ENCODE peak calls at places on chromosomes 6 and 20, in ten cellular contexts. T is GM23248; O is tibial artery; W is cardiac muscle cell; K is fibroblast of pulmonary artery; B is CD8-positive, alpha-beta memory T cell; I is H1; R is hepatocyte; F is neural progenitor cell; A is AG09309. N is an unnamed sample.

GRCh38 chr6:23454090-23454998 is 671.7 kb upstream of the NRSN1 start:
- DNase-seq in R (no peak), I (no peak), F (peak; percentile 17), K (peak; percentile 13), W (peak; percentile 2), O (no peak), B (no peak), T (peak; percentile 16), A (no peak), N (no peak)

GRCh38 chr20:17083738-17084137 is 143.1 kb upstream of the PCSK2 start:
- DNase-seq in W (no peak), I (no peak), K (no peak), F (peak; percentile 64), R (peak; percentile 16), T (peak; percentile 4), A (no peak), B (no peak), O (no peak), N (peak; percentile 23)

GRCh38 chr6:14784596-14785360 is 461.1 kb upstream of the JARID2 start:
- DNase-seq in K (no peak), T (no peak), A (no peak), O (no peak), B (no peak), F (peak; percentile 93), I (peak; percentile 90), W (peak; percentile 24), R (peak; percentile 27), N (peak; percentile 36)

GRCh38 chr6:29681811-29682210 is 859 bp upstream of the ZFP57 start:
- DNase-seq in R (no peak), F (no peak), I (no peak), B (no peak), A (no peak), T (no peak), K (peak; percentile 11), O (no peak), W (peak; percentile 17), N (no peak)

GRCh38 chr6:151681426-151682059 is 125.9 kb upstream of the ESR1 start:
- DNase-seq in F (no peak), I (no peak), T (peak; percentile 69), B (no peak), W (peak; percentile 60), A (no peak), R (peak; percentile 19), K (peak; percentile 64), O (no peak), N (no peak)

GRCh38 chr6:36787210-36787609 is 52.0 kb downstream of the CPNE5 start:
- DNase-seq in I (no peak), K (no peak), F (no peak), A (no peak), B (no peak), R (no peak), O (no peak), W (no peak), T (no peak), N (no peak)

GRCh38 chr20:55597526-55597925 is 407.8 kb downstream of the CBLN4 start:
- DNase-seq in K (no peak), I (no peak), A (no peak), T (no peak), R (no peak), W (no peak), F (no peak), B (no peak), O (no peak), N (no peak)

GRCh38 chr6:26250806-26251075 is 114.3 kb upstream of the BTN3A2 start:
- DNase-seq in I (no peak), K (peak; percentile 63), F (peak; percentile 59), O (no peak), B (no peak), W (peak; percentile 63), R (no peak), T (peak; percentile 40), A (no peak), N (no peak)

GRCh38 chr6:105428342-105428957 is 25.6 kb upstream of the PREP start:
- DNase-seq in K (peak; percentile 80), W (peak; percentile 70), F (no peak), O (peak; percentile 20), R (no peak), T (peak; percentile 88), A (peak; percentile 89), B (no peak), I (no peak), N (no peak)

DNA sequence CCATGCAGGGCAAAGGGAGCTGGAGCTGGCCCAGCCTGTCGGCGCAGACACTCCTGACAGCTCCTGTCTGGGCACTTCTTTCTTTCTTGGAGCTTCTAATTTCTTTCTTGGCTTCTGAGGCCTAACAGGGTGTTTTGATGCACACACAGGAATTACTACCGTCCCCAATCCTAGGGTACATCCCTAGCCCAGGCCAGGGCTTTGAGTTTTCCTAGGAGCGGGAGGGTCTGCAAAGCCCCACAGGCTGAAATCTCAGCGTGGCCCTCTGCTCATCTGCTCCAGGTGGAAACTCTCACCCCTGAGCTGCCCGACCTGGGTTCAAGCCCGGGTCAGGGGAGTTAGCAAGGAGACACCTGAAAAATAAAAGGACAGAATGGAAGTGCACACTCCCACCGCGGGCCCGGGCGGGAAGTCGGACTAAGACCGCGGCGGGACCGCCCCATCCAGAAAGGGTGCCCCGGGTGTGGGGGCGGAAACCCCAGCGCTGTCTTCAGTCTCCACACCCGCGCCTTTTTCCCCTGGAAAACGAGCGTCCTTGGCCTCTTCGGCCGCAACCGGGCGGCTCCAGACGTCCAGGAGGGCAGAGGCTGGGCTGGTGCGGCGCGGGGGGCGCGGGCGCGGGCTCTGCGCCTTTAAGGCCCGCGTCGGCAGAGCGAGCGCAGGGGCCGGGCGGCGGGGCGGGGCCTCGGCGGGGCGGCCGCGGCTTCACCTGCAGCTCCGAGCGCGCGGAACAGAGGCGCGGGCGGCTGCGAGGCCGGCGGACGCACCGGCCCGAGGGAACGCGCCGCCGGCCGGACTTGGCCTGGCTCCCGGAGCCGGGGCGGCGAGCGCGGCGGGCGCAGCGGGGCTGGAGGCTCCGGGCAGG is at the start of gene CDH4:
- DNase-seq in R (peak; percentile 57), A (no peak), W (peak; percentile 13), F (peak; percentile 84), T (peak; percentile 31), I (no peak), B (no peak), O (no peak), K (no peak), N (no peak)
- H3K4me3 ChIP-seq in R (peak within 1 kb of the TSS; percentile 23), A (peak within 1 kb of the TSS; percentile 54), W (peak within 1 kb of the TSS; percentile 36), F (peak within 1 kb of the TSS; percentile 68), T (peak within 1 kb of the TSS; percentile 69), I (peak within 1 kb of the TSS; percentile 50), B (no peak within 1 kb of the TSS), O (peak within 1 kb of the TSS; percentile 36), K (peak within 1 kb of the TSS; percentile 28), N (peak within 1 kb of the TSS; percentile 61)

GRCh38 chr20:49593441-49594142 is 25.7 kb upstream of the PTGIS start:
- DNase-seq in B (no peak), A (no peak), R (no peak), T (peak; percentile 51), F (no peak), O (no peak), W (no peak), I (no peak), K (no peak), N (no peak)
- H3K4me3 ChIP-seq in B (no peak overlapping the region), A (no peak overlapping the region), R (no peak overlapping the region), T (no peak overlapping the region), F (no peak overlapping the region), O (no peak overlapping the region), W (no peak overlapping the region), I (no peak overlapping the region), K (no peak overlapping the region), N (no peak overlapping the region)

DNA sequence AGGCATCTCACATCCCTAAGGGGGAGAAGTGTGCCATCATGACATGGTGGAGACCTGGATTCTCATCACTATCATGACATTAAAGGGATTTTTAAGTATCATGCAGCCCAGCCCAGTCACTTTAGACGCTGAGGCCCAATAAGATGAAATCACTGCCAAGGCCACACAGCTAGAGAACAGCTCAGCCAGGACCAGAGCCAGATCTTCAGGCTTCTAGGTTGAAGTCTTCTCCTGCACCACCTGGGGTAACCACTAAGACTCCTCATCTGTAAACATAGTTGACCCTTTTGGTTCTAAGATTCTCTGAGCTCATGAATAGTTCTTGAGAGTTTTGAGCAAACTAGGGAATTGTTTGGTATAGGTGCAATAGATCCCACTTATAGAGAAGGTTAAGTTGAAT is 125.1 kb downstream of the TCP11 start:
- DNase-seq in R (no peak), A (no peak), O (no peak), I (no peak), T (peak; percentile 56), K (no peak), B (no peak), W (no peak), F (no peak), N (no peak)
- H3K4me3 ChIP-seq in R (no peak overlapping the region), A (no peak overlapping the region), O (no peak overlapping the region), I (no peak overlapping the region), T (no peak overlapping the region), K (no peak overlapping the region), B (no peak overlapping the region), W (no peak overlapping the region), F (no peak overlapping the region), N (no peak overlapping the region)

GRCh38 chr20:13220857-13221297 is at the start of gene ISM1:
- DNase-seq in F (peak; percentile 60), T (peak; percentile 47), O (peak; percentile 29), W (peak; percentile 9), K (no peak), R (peak; percentile 37), B (no peak), I (no peak), A (no peak), N (no peak)

GRCh38 chr20:13220194-13220856 is 749 bp upstream of the ISM1 start:
- DNase-seq in F (peak; percentile 76), K (peak; percentile 26), A (no peak), I (peak; percentile 50), T (peak; percentile 54), W (peak; percentile 38), R (peak; percentile 53), O (peak; percentile 82), B (no peak), N (no peak)

GRCh38 chr20:13221673-13222318 is 722 bp downstream of the ISM1 start:
- DNase-seq in I (no peak), T (peak; percentile 85), K (peak; percentile 52), B (no peak), O (peak; percentile 40), W (peak; percentile 74), F (peak; percentile 92), A (no peak), R (peak; percentile 79), N (peak; percentile 49)

GRCh38 chr20:13221313-13221672 is 219 bp downstream of the ISM1 start:
- DNase-seq in O (no peak), I (no peak), K (no peak), A (no peak), F (no peak), W (no peak), T (peak; percentile 22), B (no peak), R (no peak), N (no peak)

DNA sequence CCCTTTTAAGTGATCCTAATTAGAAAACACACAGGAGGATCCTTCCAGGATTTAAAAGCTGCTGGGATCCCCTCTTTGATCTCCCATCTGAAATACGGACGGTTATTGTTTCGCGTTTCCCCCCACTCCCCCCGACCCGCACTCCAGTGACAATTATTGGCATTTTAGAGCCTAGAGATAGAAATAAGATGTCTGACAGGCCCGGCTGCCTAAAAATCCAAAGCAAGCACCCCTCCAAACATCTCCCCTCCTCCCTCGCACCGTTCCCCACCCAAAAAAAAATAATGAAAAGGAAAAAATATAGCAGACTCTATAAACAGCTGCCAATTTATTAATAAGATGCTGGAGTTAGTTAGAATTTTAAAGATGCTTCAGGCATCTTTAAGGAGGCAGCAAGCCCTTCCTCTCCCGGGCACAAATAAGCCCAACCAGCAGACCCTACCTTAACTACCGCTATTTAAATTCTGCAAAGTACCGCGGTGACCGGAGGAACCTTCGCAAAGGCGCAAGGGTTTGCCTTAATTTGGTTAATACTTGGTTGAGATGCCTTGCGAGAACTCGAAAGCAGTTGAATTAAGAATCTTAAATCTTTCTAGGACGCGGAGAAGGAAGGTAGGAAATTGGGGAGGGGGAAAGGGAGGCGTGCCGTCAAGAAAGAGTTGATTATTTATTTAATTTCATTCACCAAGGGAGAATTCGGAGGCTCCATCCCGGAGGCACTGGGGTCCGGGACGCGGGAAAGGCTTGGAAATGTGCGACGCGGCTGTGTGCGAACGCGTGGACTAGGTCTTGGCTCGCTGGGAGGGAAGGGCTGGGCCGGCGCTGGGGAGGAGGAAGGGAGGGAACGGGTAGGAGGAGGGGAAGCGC is 1.5 kb upstream of the ISM1 start:
- DNase-seq in K (no peak), R (no peak), A (no peak), I (no peak), O (no peak), W (no peak), T (no peak), B (no peak), F (peak; percentile 45), N (no peak)
- H3K4me3 ChIP-seq in K (no peak overlapping the region), R (peak overlapping the region; percentile 65), A (peak overlapping the region; percentile 54), I (peak overlapping the region; percentile 60), O (peak overlapping the region; percentile 64), W (peak overlapping the region; percentile 46), T (peak overlapping the region; percentile 30), B (peak overlapping the region; percentile 55), F (peak overlapping the region; percentile 59), N (no peak overlapping the region)